ENCODE peak calls at places on chromosomes 7 and 10, in eight cellular contexts. T is fibroblast of lung, C is testis, B is IMR-90, P is right lobe of liver, G is small intestine, S is GM23248, L is heart left ventricle. K is an unnamed sample.

GRCh38 chr7:155813125-155813524 is 862 bp upstream of the SHH start:
- DNase-seq in T (no peak), C (no peak), B (no peak), P (peak; percentile 65), G (no peak), S (no peak), L (peak; percentile 11), K (no peak)

GRCh38 chr7:116120839-116121238 is 89.5 kb upstream of the TES start:
- DNase-seq in T (no peak), C (no peak), B (no peak), P (no peak), G (no peak), S (peak; percentile 38), L (no peak), K (no peak)

GRCh38 chr7:40717242-40717641 is 582.4 kb downstream of the SUGCT start:
- DNase-seq in T (peak; percentile 86), C (peak; percentile 62), B (peak; percentile 81), P (peak; percentile 61), G (peak; percentile 67), S (peak; percentile 79), L (peak; percentile 74), K (peak; percentile 91)

GRCh38 chr10:95273393-95274312 is 17.1 kb downstream of the PDLIM1 start:
- DNase-seq in T (peak; percentile 83), C (no peak), B (peak; percentile 94), P (peak; percentile 80), G (peak; percentile 89), S (peak; percentile 90), L (peak; percentile 39), K (no peak)

GRCh38 chr7:49852619-49853462 is 79.4 kb downstream of the VWC2 start:
- DNase-seq in T (peak; percentile 2), C (peak; percentile 69), B (peak; percentile 12), P (no peak), G (peak; percentile 19), S (peak; percentile 74), L (no peak), K (peak; percentile 61)

GRCh38 chr7:25054849-25055248 is 70.2 kb downstream of the CYCS start:
- DNase-seq in T (no peak), C (no peak), B (no peak), P (no peak), G (peak; percentile 8), S (no peak), L (no peak), K (no peak)

GRCh38 chr10:133226251-133226808 is 3.7 kb upstream of the UTF1 start:
- DNase-seq in T (no peak), C (no peak), B (no peak), P (no peak), G (no peak), S (peak; percentile 45), L (no peak), K (no peak)

GRCh38 chr10:59432207-59432900 is 70.0 kb upstream of the FAM13C start:
- DNase-seq in T (peak; percentile 69), C (no peak), B (peak; percentile 19), P (no peak), G (no peak), S (peak; percentile 26), L (no peak), K (no peak)

GRCh38 chr7:117110480-117111315 is 157.4 kb downstream of the ST7 start:
- DNase-seq in T (no peak), C (no peak), B (no peak), P (no peak), G (peak; percentile 88), S (no peak), L (no peak), K (no peak)

GRCh38 chr10:78319371-78319770 is 285.7 kb downstream of the RPS24 start:
- DNase-seq in T (no peak), C (no peak), B (no peak), P (peak; percentile 22), G (no peak), S (no peak), L (no peak), K (no peak)

GRCh38 chr10:73344267-73344666 is 14.4 kb downstream of the CFAP70 start:
- DNase-seq in T (no peak), C (no peak), B (no peak), P (no peak), G (no peak), S (no peak), L (no peak), K (no peak)

GRCh38 chr10:122323941-122324675 is 50.4 kb upstream of the PLEKHA1 start:
- DNase-seq in T (no peak), C (no peak), B (no peak), P (no peak), G (no peak), S (peak; percentile 88), L (no peak), K (peak; percentile 33)

GRCh38 chr10:89391882-89392756 is at the start of gene IFIT1:
- DNase-seq in T (peak; percentile 96), C (peak; percentile 92), B (peak; percentile 95), P (peak; percentile 78), G (peak; percentile 90), S (peak; percentile 91), L (peak; percentile 74), K (peak; percentile 92)

GRCh38 chr7:21429786-21430574 is 2.1 kb downstream of the SP4 start:
- DNase-seq in T (no peak), C (no peak), B (no peak), P (no peak), G (peak; percentile 48), S (no peak), L (no peak), K (no peak)
- H3K4me3 ChIP-seq in T (no peak overlapping the region), C (no peak overlapping the region), B (no peak overlapping the region), P (no peak overlapping the region), G (no peak overlapping the region), S (no peak overlapping the region), L (no peak overlapping the region), K (no peak overlapping the region)

GRCh38 chr7:150627959-150628358 is 4.2 kb downstream of the GIMAP6 start:
- DNase-seq in T (no peak), C (no peak), B (no peak), P (no peak), G (no peak), S (no peak), L (no peak), K (no peak)

GRCh38 chr7:150631084-150631824 is 931 bp downstream of the GIMAP6 start:
- DNase-seq in T (no peak), C (no peak), B (no peak), P (no peak), G (peak; percentile 13), S (no peak), L (peak; percentile 55), K (no peak)

GRCh38 chr7:150633926-150634325 is 1.7 kb upstream of the GIMAP6 start:
- DNase-seq in T (no peak), C (no peak), B (no peak), P (no peak), G (no peak), S (no peak), L (no peak), K (no peak)

GRCh38 chr7:150629347-150629746 is 2.8 kb downstream of the GIMAP6 start:
- DNase-seq in T (no peak), C (no peak), B (no peak), P (no peak), G (no peak), S (no peak), L (peak; percentile 87), K (no peak)

DNA sequence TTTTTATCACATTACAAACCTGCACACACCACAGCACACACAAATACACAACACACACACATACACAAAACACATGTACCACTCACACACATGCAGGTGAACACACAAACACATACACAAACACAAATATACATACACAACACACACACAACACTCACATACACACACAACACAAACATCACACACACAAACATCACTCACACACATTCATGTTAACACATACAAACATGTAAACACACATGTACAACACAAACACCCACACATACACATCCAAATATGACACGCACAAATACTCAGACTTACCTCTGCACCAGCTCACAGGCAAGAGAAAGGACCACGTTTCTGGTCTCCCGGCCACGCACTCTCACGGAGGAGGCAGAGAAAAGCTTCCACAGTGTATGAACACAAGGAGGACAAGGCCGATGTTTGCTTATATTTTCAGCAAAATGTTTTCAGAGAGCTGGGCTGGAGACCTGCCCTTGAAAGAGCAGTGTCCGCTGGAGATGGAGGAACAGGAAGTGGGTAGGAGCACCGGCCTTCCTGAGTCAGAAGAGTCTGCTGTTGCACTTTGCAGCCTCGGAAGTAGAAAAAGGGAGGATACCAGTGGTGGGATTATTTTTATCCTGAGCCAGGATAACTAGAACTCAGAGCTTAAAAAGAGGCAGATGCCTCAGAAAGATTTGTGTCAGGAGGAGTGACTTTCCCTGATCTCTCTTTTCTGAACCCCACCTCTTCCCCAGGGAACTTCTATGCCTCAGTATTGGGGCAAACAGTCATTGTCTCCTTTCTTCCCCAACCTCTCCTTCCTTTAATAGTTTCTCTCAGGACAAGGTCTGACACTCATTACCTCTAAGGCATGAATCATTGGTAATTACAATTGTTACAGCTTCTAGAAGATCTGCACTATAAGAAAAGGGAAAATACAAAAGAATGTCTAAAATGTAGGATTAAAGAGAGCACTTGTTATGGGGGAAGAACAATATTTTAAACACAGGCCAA is at the start of gene GIMAP6:
- DNase-seq in T (no peak), C (no peak), B (no peak), P (no peak), G (peak; percentile 31), S (no peak), L (peak; percentile 45), K (no peak)
- H3K27ac ChIP-seq in T (no peak within 1 kb of the TSS), C (peak within 1 kb of the TSS; percentile 30), B (no peak within 1 kb of the TSS), P (peak within 1 kb of the TSS; percentile 13), G (peak within 1 kb of the TSS; percentile 78), S (no peak within 1 kb of the TSS), L (peak within 1 kb of the TSS; percentile 92), K (no peak within 1 kb of the TSS)

DNA sequence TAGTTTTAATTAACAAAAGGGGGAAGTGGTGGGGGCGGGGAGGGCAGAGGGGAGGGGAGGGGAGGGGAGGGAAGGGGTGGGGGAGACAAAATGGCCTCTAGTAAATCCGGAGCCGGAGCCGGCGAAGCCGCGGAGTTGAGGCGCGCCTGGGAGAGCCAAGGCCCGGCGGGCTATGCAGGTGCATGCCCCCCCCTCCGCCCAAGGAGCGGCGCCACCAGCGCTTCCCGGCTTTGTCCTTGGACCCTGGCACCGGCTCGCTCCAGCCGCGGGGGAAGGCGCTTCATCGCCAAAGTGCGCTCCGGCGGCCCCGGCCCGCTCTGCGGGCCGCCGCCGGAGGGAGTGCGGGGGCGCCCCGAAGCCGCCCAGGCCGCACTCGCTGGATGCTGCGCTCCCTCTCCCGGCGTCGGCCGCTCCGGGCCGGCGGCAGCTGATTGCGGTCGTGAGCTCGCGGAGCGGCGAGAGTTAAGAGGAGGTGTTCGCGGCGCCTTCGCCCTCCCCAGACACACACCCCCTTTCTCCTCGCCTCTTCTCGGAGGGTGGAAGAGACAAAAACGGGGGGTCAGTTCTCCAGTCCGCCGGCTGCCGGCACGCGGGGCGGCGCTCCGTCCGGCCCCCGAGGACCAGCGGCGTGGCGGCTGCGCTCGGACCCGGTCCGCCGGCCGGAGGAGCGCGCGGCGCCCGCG is at the start of gene LRRC4:
- DNase-seq in T (peak; percentile 39), C (peak; percentile 48), B (peak; percentile 43), P (no peak), G (peak; percentile 53), S (peak; percentile 83), L (peak; percentile 43), K (peak; percentile 61)
- H3K4me1 ChIP-seq in T (no peaks in the 10 kb centered on the region), C (peaks cover 11% of the 10 kb centered on the region), B (peaks cover 7% of the 10 kb centered on the region), P (peaks cover 3% of the 10 kb centered on the region), G (peaks cover 6% of the 10 kb centered on the region), S (peaks cover 4% of the 10 kb centered on the region), L (no peaks in the 10 kb centered on the region), K (peaks cover 20% of the 10 kb centered on the region)

DNA sequence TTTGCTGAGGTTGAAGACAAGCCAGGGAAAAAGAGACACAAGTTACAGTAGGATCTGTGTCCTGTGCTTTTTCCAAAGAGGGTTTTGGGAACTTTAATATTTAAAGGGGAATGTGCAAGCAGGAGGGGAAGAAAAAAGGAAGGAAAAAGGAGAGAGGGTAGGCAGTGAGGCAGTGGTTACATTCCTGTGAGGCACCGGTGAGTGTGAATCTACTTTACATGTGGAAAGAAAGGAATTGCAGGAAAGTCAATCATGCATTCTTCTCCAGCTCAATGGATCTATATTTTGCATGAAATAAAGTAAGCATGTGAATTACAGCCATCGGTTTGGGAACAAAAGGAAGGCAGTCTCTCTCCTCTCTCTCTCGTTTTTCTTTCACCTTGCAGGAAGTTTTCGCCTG is 12.6 kb upstream of the DYNC2I1 start:
- DNase-seq in T (no peak), C (no peak), B (no peak), P (no peak), G (no peak), S (no peak), L (no peak), K (no peak)
- H3K4me3 ChIP-seq in T (no peak overlapping the region), C (no peak overlapping the region), B (no peak overlapping the region), P (no peak overlapping the region), G (no peak overlapping the region), S (no peak overlapping the region), L (no peak overlapping the region), K (no peak overlapping the region)

K was measured in cardiac muscle cell.